ENCODE peak calls at places on chromosomes 11 and 22, in nine cellular contexts. One of them, this sample, is unnamed. For H3K9me3, the result is how much of the 10 kb centered on the place peaks cover.

GRCh38 chr11:128579790-128580504 is 7.4 kb downstream of the ETS1 start:
- DNase-seq in GM23248: peak
- DNase-seq in right atrium auricular region: no peak
- DNase-seq in CD4-positive, CD25-positive, alpha-beta regulatory T cell: no peak
- DNase-seq in cardiac muscle cell: no peak
- DNase-seq in mammary epithelial cell: peak
- DNase-seq in ovary: no peak
- DNase-seq in K562: no peak
- DNase-seq in neuronal stem cell: no peak
- DNase-seq in this sample: no peak

GRCh38 chr22:25167834-25168601 is 31.6 kb upstream of the CRYBB3 start:
- DNase-seq in ovary: no peak
- DNase-seq in mammary epithelial cell: no peak
- DNase-seq in GM23248: no peak
- DNase-seq in CD4-positive, CD25-positive, alpha-beta regulatory T cell: no peak
- DNase-seq in cardiac muscle cell: no peak
- DNase-seq in neuronal stem cell: no peak
- DNase-seq in K562: no peak
- DNase-seq in right atrium auricular region: no peak
- DNase-seq in this sample: no peak

GRCh38 chr11:64858467-64859401 is 14.3 kb upstream of the CDC42BPG start:
- DNase-seq in ovary: no peak
- DNase-seq in right atrium auricular region: no peak
- DNase-seq in neuronal stem cell: no peak
- DNase-seq in GM23248: no peak
- DNase-seq in cardiac muscle cell: no peak
- DNase-seq in K562: no peak
- DNase-seq in CD4-positive, CD25-positive, alpha-beta regulatory T cell: peak
- DNase-seq in mammary epithelial cell: no peak
- DNase-seq in this sample: peak

GRCh38 chr11:126328938-126329643 is 25.2 kb downstream of the DCPS start:
- DNase-seq in CD4-positive, CD25-positive, alpha-beta regulatory T cell: no peak
- DNase-seq in mammary epithelial cell: no peak
- DNase-seq in GM23248: no peak
- DNase-seq in neuronal stem cell: no peak
- DNase-seq in cardiac muscle cell: no peak
- DNase-seq in ovary: no peak
- DNase-seq in right atrium auricular region: no peak
- DNase-seq in K562: no peak
- DNase-seq in this sample: no peak

GRCh38 chr11:7600205-7600775 is 73.0 kb downstream of the CYB5R2 start:
- DNase-seq in mammary epithelial cell: peak
- DNase-seq in right atrium auricular region: peak
- DNase-seq in ovary: no peak
- DNase-seq in cardiac muscle cell: no peak
- DNase-seq in neuronal stem cell: no peak
- DNase-seq in GM23248: peak
- DNase-seq in CD4-positive, CD25-positive, alpha-beta regulatory T cell: no peak
- DNase-seq in K562: no peak
- DNase-seq in this sample: no peak

GRCh38 chr11:35145249-35145648 is 6.3 kb downstream of the CD44 start:
- DNase-seq in CD4-positive, CD25-positive, alpha-beta regulatory T cell: no peak
- DNase-seq in right atrium auricular region: no peak
- DNase-seq in neuronal stem cell: no peak
- DNase-seq in GM23248: peak
- DNase-seq in mammary epithelial cell: no peak
- DNase-seq in cardiac muscle cell: no peak
- DNase-seq in ovary: no peak
- DNase-seq in K562: peak
- DNase-seq in this sample: peak

GRCh38 chr11:34565417-34566208 is 52.0 kb upstream of the ELF5 start:
- DNase-seq in cardiac muscle cell: no peak
- DNase-seq in mammary epithelial cell: no peak
- DNase-seq in CD4-positive, CD25-positive, alpha-beta regulatory T cell: no peak
- DNase-seq in K562: peak
- DNase-seq in ovary: no peak
- DNase-seq in GM23248: no peak
- DNase-seq in right atrium auricular region: no peak
- DNase-seq in neuronal stem cell: no peak
- DNase-seq in this sample: no peak

GRCh38 chr11:119380160-119380815 is 1.2 kb downstream of the USP2 start:
- DNase-seq in CD4-positive, CD25-positive, alpha-beta regulatory T cell: no peak
- DNase-seq in neuronal stem cell: no peak
- DNase-seq in mammary epithelial cell: no peak
- DNase-seq in K562: no peak
- DNase-seq in cardiac muscle cell: no peak
- DNase-seq in GM23248: peak
- DNase-seq in right atrium auricular region: no peak
- DNase-seq in ovary: no peak
- DNase-seq in this sample: no peak

GRCh38 chr11:7278314-7278917 is 26.7 kb downstream of the SYT9 start:
- DNase-seq in CD4-positive, CD25-positive, alpha-beta regulatory T cell: no peak
- DNase-seq in GM23248: peak
- DNase-seq in neuronal stem cell: peak
- DNase-seq in mammary epithelial cell: peak
- DNase-seq in K562: peak
- DNase-seq in right atrium auricular region: no peak
- DNase-seq in ovary: no peak
- DNase-seq in cardiac muscle cell: peak
- DNase-seq in this sample: peak

GRCh38 chr11:92657226-92657625 is 312.2 kb upstream of the MTNR1B start:
- DNase-seq in ovary: no peak
- DNase-seq in cardiac muscle cell: no peak
- DNase-seq in mammary epithelial cell: no peak
- DNase-seq in K562: no peak
- DNase-seq in CD4-positive, CD25-positive, alpha-beta regulatory T cell: no peak
- DNase-seq in neuronal stem cell: no peak
- DNase-seq in right atrium auricular region: no peak
- DNase-seq in GM23248: no peak
- DNase-seq in this sample: no peak

GRCh38 chr11:27174672-27175210 is 134.1 kb downstream of the BBOX1 start:
- DNase-seq in neuronal stem cell: no peak
- DNase-seq in mammary epithelial cell: no peak
- DNase-seq in CD4-positive, CD25-positive, alpha-beta regulatory T cell: no peak
- DNase-seq in right atrium auricular region: no peak
- DNase-seq in ovary: no peak
- DNase-seq in GM23248: no peak
- DNase-seq in K562: no peak
- DNase-seq in cardiac muscle cell: no peak
- DNase-seq in this sample: no peak

GRCh38 chr11:27183672-27184457 is 143.2 kb downstream of the BBOX1 start:
- DNase-seq in K562: peak
- DNase-seq in neuronal stem cell: peak
- DNase-seq in GM23248: peak
- DNase-seq in CD4-positive, CD25-positive, alpha-beta regulatory T cell: peak
- DNase-seq in ovary: peak
- DNase-seq in cardiac muscle cell: peak
- DNase-seq in mammary epithelial cell: peak
- DNase-seq in right atrium auricular region: no peak
- DNase-seq in this sample: peak

GRCh38 chr11:27174026-27174425 is 133.4 kb downstream of the BBOX1 start:
- DNase-seq in GM23248: no peak
- DNase-seq in ovary: no peak
- DNase-seq in K562: no peak
- DNase-seq in neuronal stem cell: no peak
- DNase-seq in cardiac muscle cell: no peak
- DNase-seq in right atrium auricular region: no peak
- DNase-seq in mammary epithelial cell: peak
- DNase-seq in CD4-positive, CD25-positive, alpha-beta regulatory T cell: no peak
- DNase-seq in this sample: no peak

GRCh38 chr11:27179334-27179733 is 138.7 kb downstream of the BBOX1 start:
- DNase-seq in neuronal stem cell: no peak
- DNase-seq in CD4-positive, CD25-positive, alpha-beta regulatory T cell: no peak
- DNase-seq in right atrium auricular region: no peak
- DNase-seq in mammary epithelial cell: no peak
- DNase-seq in GM23248: peak
- DNase-seq in cardiac muscle cell: no peak
- DNase-seq in K562: no peak
- DNase-seq in ovary: no peak
- DNase-seq in this sample: no peak

GRCh38 chr11:27178859-27179258 is 138.2 kb downstream of the BBOX1 start:
- DNase-seq in ovary: no peak
- DNase-seq in neuronal stem cell: no peak
- DNase-seq in GM23248: no peak
- DNase-seq in cardiac muscle cell: no peak
- DNase-seq in mammary epithelial cell: no peak
- DNase-seq in CD4-positive, CD25-positive, alpha-beta regulatory T cell: no peak
- DNase-seq in K562: no peak
- DNase-seq in right atrium auricular region: no peak
- DNase-seq in this sample: no peak
- H3K9me3 ChIP-seq in ovary: under half
- H3K9me3 ChIP-seq in neuronal stem cell: under half
- H3K9me3 ChIP-seq in GM23248: under half
- H3K9me3 ChIP-seq in cardiac muscle cell: under half
- H3K9me3 ChIP-seq in mammary epithelial cell: under half
- H3K9me3 ChIP-seq in CD4-positive, CD25-positive, alpha-beta regulatory T cell: under half
- H3K9me3 ChIP-seq in K562: under half
- H3K9me3 ChIP-seq in right atrium auricular region: under half
- H3K9me3 ChIP-seq in this sample: under half

GRCh38 chr11:78327945-78328344 is 89.7 kb downstream of the GAB2 start:
- DNase-seq in GM23248: no peak
- DNase-seq in ovary: no peak
- DNase-seq in K562: no peak
- DNase-seq in right atrium auricular region: no peak
- DNase-seq in CD4-positive, CD25-positive, alpha-beta regulatory T cell: no peak
- DNase-seq in cardiac muscle cell: no peak
- DNase-seq in neuronal stem cell: no peak
- DNase-seq in mammary epithelial cell: no peak
- DNase-seq in this sample: no peak

GRCh38 chr11:78332872-78333271 is 84.7 kb downstream of the GAB2 start:
- DNase-seq in ovary: no peak
- DNase-seq in right atrium auricular region: no peak
- DNase-seq in cardiac muscle cell: no peak
- DNase-seq in CD4-positive, CD25-positive, alpha-beta regulatory T cell: no peak
- DNase-seq in neuronal stem cell: no peak
- DNase-seq in K562: no peak
- DNase-seq in GM23248: no peak
- DNase-seq in mammary epithelial cell: no peak
- DNase-seq in this sample: no peak

GRCh38 chr11:78332174-78332866 is 85.3 kb downstream of the GAB2 start:
- DNase-seq in mammary epithelial cell: no peak
- DNase-seq in K562: no peak
- DNase-seq in cardiac muscle cell: no peak
- DNase-seq in CD4-positive, CD25-positive, alpha-beta regulatory T cell: no peak
- DNase-seq in GM23248: peak
- DNase-seq in ovary: no peak
- DNase-seq in right atrium auricular region: no peak
- DNase-seq in neuronal stem cell: no peak
- DNase-seq in this sample: no peak

GRCh38 chr11:78331711-78332110 is 85.9 kb downstream of the GAB2 start:
- DNase-seq in neuronal stem cell: no peak
- DNase-seq in ovary: no peak
- DNase-seq in K562: no peak
- DNase-seq in mammary epithelial cell: no peak
- DNase-seq in cardiac muscle cell: no peak
- DNase-seq in GM23248: no peak
- DNase-seq in right atrium auricular region: no peak
- DNase-seq in CD4-positive, CD25-positive, alpha-beta regulatory T cell: no peak
- DNase-seq in this sample: no peak

DNA sequence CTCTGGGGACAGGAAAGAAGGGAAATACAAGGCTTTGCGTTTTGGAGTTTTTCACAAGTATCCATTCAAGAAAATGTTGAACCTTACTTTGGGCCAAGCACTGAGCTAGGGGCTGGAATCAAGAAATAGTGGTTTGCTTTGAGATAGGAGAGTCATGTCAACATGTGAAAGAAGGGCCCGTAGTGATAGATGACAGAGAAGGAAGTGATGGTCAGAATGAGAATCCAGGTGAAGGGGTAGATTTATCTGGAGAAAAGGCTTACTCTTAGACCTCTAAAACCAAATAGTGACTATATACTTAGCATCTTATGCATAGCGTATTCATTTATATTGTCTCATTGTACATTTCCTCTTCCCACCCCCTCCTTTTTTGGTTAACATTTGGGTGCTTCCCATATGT is 87.3 kb downstream of the GAB2 start:
- DNase-seq in right atrium auricular region: no peak
- DNase-seq in GM23248: no peak
- DNase-seq in K562: no peak
- DNase-seq in ovary: no peak
- DNase-seq in cardiac muscle cell: no peak
- DNase-seq in mammary epithelial cell: no peak
- DNase-seq in neuronal stem cell: no peak
- DNase-seq in CD4-positive, CD25-positive, alpha-beta regulatory T cell: no peak
- DNase-seq in this sample: no peak
- H3K27ac ChIP-seq in right atrium auricular region: no peak
- H3K27ac ChIP-seq in GM23248: no peak
- H3K27ac ChIP-seq in K562: no peak
- H3K27ac ChIP-seq in ovary: no peak
- H3K27ac ChIP-seq in cardiac muscle cell: no peak
- H3K27ac ChIP-seq in mammary epithelial cell: no peak
- H3K27ac ChIP-seq in neuronal stem cell: no peak
- H3K27ac ChIP-seq in CD4-positive, CD25-positive, alpha-beta regulatory T cell: no peak
- H3K27ac ChIP-seq in this sample: no peak

GRCh38 chr11:63765688-63766241 is 2.8 kb downstream of the ZFTA start:
- DNase-seq in cardiac muscle cell: no peak
- DNase-seq in ovary: peak
- DNase-seq in K562: no peak
- DNase-seq in right atrium auricular region: no peak
- DNase-seq in neuronal stem cell: no peak
- DNase-seq in GM23248: no peak
- DNase-seq in mammary epithelial cell: no peak
- DNase-seq in CD4-positive, CD25-positive, alpha-beta regulatory T cell: no peak
- DNase-seq in this sample: no peak
- H3K4me3 ChIP-seq in cardiac muscle cell: no peak
- H3K4me3 ChIP-seq in ovary: no peak
- H3K4me3 ChIP-seq in K562: no peak
- H3K4me3 ChIP-seq in right atrium auricular region: no peak
- H3K4me3 ChIP-seq in neuronal stem cell: no peak
- H3K4me3 ChIP-seq in GM23248: no peak
- H3K4me3 ChIP-seq in mammary epithelial cell: no peak
- H3K4me3 ChIP-seq in CD4-positive, CD25-positive, alpha-beta regulatory T cell: no peak
- H3K4me3 ChIP-seq in this sample: no peak

GRCh38 chr11:94139421-94139820 is 10.8 kb downstream of the PANX1 start:
- DNase-seq in cardiac muscle cell: peak
- DNase-seq in right atrium auricular region: no peak
- DNase-seq in mammary epithelial cell: no peak
- DNase-seq in neuronal stem cell: peak
- DNase-seq in CD4-positive, CD25-positive, alpha-beta regulatory T cell: no peak
- DNase-seq in ovary: no peak
- DNase-seq in K562: peak
- DNase-seq in GM23248: no peak
- DNase-seq in this sample: no peak
- H3K9me3 ChIP-seq in cardiac muscle cell: under half
- H3K9me3 ChIP-seq in right atrium auricular region: under half
- H3K9me3 ChIP-seq in mammary epithelial cell: under half
- H3K9me3 ChIP-seq in neuronal stem cell: under half
- H3K9me3 ChIP-seq in CD4-positive, CD25-positive, alpha-beta regulatory T cell: under half
- H3K9me3 ChIP-seq in ovary: under half
- H3K9me3 ChIP-seq in K562: under half
- H3K9me3 ChIP-seq in GM23248: under half
- H3K9me3 ChIP-seq in this sample: under half